ENCODE peak calls at places on chromosomes 2 and 18, in six cellular contexts. One of them, this sample, is unnamed.

GRCh38 chr18:74498712-74499629 is 2.8 kb downstream of the CNDP2 start:
- DNase-seq in cardiac fibroblast: peak
- DNase-seq in adrenal gland: no peak
- DNase-seq in progenitor cell of endocrine pancreas: no peak
- DNase-seq in body of pancreas: peak
- DNase-seq in ovary: no peak
- DNase-seq in this sample: peak

GRCh38 chr2:136058951-136059530 is 58.9 kb downstream of the CXCR4 start:
- DNase-seq in body of pancreas: no peak
- DNase-seq in progenitor cell of endocrine pancreas: no peak
- DNase-seq in adrenal gland: no peak
- DNase-seq in ovary: no peak
- DNase-seq in cardiac fibroblast: no peak
- DNase-seq in this sample: no peak

GRCh38 chr2:108910541-108911396 is 78.3 kb downstream of the EDAR start:
- DNase-seq in progenitor cell of endocrine pancreas: no peak
- DNase-seq in adrenal gland: no peak
- DNase-seq in body of pancreas: no peak
- DNase-seq in ovary: no peak
- DNase-seq in cardiac fibroblast: no peak
- DNase-seq in this sample: no peak

GRCh38 chr2:3432067-3432466 is 52.6 kb downstream of the TRAPPC12 start:
- DNase-seq in ovary: no peak
- DNase-seq in body of pancreas: no peak
- DNase-seq in adrenal gland: no peak
- DNase-seq in progenitor cell of endocrine pancreas: no peak
- DNase-seq in cardiac fibroblast: no peak
- DNase-seq in this sample: no peak

GRCh38 chr2:200695178-200695930 is 109.5 kb downstream of the AOX1 start:
- DNase-seq in body of pancreas: peak
- DNase-seq in cardiac fibroblast: peak
- DNase-seq in adrenal gland: no peak
- DNase-seq in ovary: no peak
- DNase-seq in progenitor cell of endocrine pancreas: no peak
- DNase-seq in this sample: no peak

GRCh38 chr2:129192117-129192516 is 787.3 kb upstream of the RAB6C start:
- DNase-seq in ovary: no peak
- DNase-seq in cardiac fibroblast: no peak
- DNase-seq in body of pancreas: no peak
- DNase-seq in adrenal gland: no peak
- DNase-seq in progenitor cell of endocrine pancreas: no peak
- DNase-seq in this sample: no peak

GRCh38 chr2:83186050-83186790 is 1272.9 kb downstream of the SUCLG1 start:
- DNase-seq in ovary: no peak
- DNase-seq in cardiac fibroblast: no peak
- DNase-seq in progenitor cell of endocrine pancreas: no peak
- DNase-seq in body of pancreas: no peak
- DNase-seq in adrenal gland: no peak
- DNase-seq in this sample: no peak

GRCh38 chr2:12855508-12855907 is 138.8 kb downstream of the TRIB2 start:
- DNase-seq in body of pancreas: no peak
- DNase-seq in cardiac fibroblast: no peak
- DNase-seq in progenitor cell of endocrine pancreas: no peak
- DNase-seq in adrenal gland: no peak
- DNase-seq in ovary: no peak
- DNase-seq in this sample: no peak

GRCh38 chr2:127605691-127606277 is 40.2 kb upstream of the GPR17 start:
- DNase-seq in adrenal gland: no peak
- DNase-seq in body of pancreas: no peak
- DNase-seq in ovary: no peak
- DNase-seq in progenitor cell of endocrine pancreas: no peak
- DNase-seq in cardiac fibroblast: no peak
- DNase-seq in this sample: peak

GRCh38 chr2:43196773-43197567 is 29.4 kb downstream of the ZFP36L2 start:
- DNase-seq in progenitor cell of endocrine pancreas: no peak
- DNase-seq in cardiac fibroblast: no peak
- DNase-seq in adrenal gland: no peak
- DNase-seq in ovary: no peak
- DNase-seq in body of pancreas: no peak
- DNase-seq in this sample: no peak

GRCh38 chr2:191030521-191031154 is 16.7 kb upstream of the STAT1 start:
- DNase-seq in ovary: no peak
- DNase-seq in progenitor cell of endocrine pancreas: no peak
- DNase-seq in adrenal gland: peak
- DNase-seq in cardiac fibroblast: peak
- DNase-seq in body of pancreas: peak
- DNase-seq in this sample: no peak

GRCh38 chr2:43266692-43267091 is 40.3 kb upstream of the ZFP36L2 start:
- DNase-seq in adrenal gland: peak
- DNase-seq in ovary: peak
- DNase-seq in cardiac fibroblast: no peak
- DNase-seq in body of pancreas: peak
- DNase-seq in progenitor cell of endocrine pancreas: no peak
- DNase-seq in this sample: no peak

GRCh38 chr18:65592419-65592818 is 158.4 kb upstream of the CDH7 start:
- DNase-seq in cardiac fibroblast: no peak
- DNase-seq in progenitor cell of endocrine pancreas: no peak
- DNase-seq in ovary: no peak
- DNase-seq in body of pancreas: no peak
- DNase-seq in adrenal gland: no peak
- DNase-seq in this sample: no peak

GRCh38 chr18:45365835-45366234 is 249.4 kb upstream of the SLC14A2 start:
- DNase-seq in body of pancreas: no peak
- DNase-seq in progenitor cell of endocrine pancreas: no peak
- DNase-seq in adrenal gland: no peak
- DNase-seq in cardiac fibroblast: no peak
- DNase-seq in ovary: no peak
- DNase-seq in this sample: no peak

GRCh38 chr2:227880460-227880859 is 9.0 kb downstream of the DAW1 start:
- DNase-seq in ovary: no peak
- DNase-seq in adrenal gland: no peak
- DNase-seq in cardiac fibroblast: no peak
- DNase-seq in progenitor cell of endocrine pancreas: no peak
- DNase-seq in body of pancreas: no peak
- DNase-seq in this sample: no peak

GRCh38 chr18:8176105-8176504 is 433.1 kb upstream of the RAB12 start:
- DNase-seq in progenitor cell of endocrine pancreas: no peak
- DNase-seq in ovary: no peak
- DNase-seq in cardiac fibroblast: peak
- DNase-seq in body of pancreas: no peak
- DNase-seq in adrenal gland: no peak
- DNase-seq in this sample: no peak

GRCh38 chr2:59256290-59256689 is 1015.2 kb upstream of the FANCL start:
- DNase-seq in ovary: no peak
- DNase-seq in cardiac fibroblast: no peak
- DNase-seq in progenitor cell of endocrine pancreas: no peak
- DNase-seq in body of pancreas: no peak
- DNase-seq in adrenal gland: no peak
- DNase-seq in this sample: no peak
- TF ChIP-seq CTCF in ovary: no peak
- TF ChIP-seq CTCF in cardiac fibroblast: no peak
- TF ChIP-seq CTCF in progenitor cell of endocrine pancreas: no peak
- TF ChIP-seq CTCF in body of pancreas: no peak
- TF ChIP-seq CTCF in adrenal gland: no peak
- TF ChIP-seq CTCF in this sample: no peak

DNA sequence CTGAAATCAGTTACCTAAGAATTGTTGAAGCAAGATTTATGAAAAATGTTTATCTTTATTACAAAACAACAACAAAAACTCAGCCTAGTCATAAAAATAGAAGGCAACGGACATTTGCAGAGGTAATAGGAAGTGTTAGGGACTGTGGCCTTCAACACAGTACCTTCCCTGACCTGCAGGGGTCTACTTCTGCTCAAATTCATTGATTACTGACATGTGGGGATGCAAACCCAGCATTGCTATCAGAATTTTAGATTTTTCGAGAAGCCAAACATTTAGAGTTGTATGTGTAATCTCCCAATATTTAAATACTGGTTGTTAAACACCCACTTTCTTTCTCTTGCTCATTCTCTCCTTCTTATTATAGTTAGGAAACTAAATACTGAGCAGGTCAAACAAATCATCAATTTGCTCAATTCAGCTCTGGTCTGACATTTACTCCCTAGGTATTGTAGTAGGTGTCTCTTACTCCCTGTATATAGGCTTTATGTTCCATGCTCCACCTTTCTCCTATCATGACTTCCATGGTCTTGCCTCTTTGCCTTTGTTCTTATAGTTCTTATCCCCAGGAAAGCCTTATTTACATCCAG is 198.5 kb downstream of the UBE2E3 start:
- DNase-seq in cardiac fibroblast: no peak
- DNase-seq in ovary: no peak
- DNase-seq in progenitor cell of endocrine pancreas: no peak
- DNase-seq in body of pancreas: no peak
- DNase-seq in adrenal gland: no peak
- DNase-seq in this sample: no peak
- TF ChIP-seq CTCF in cardiac fibroblast: peak
- TF ChIP-seq CTCF in ovary: no peak
- TF ChIP-seq CTCF in progenitor cell of endocrine pancreas: peak
- TF ChIP-seq CTCF in body of pancreas: no peak
- TF ChIP-seq CTCF in adrenal gland: no peak
- TF ChIP-seq CTCF in this sample: peak

DNA sequence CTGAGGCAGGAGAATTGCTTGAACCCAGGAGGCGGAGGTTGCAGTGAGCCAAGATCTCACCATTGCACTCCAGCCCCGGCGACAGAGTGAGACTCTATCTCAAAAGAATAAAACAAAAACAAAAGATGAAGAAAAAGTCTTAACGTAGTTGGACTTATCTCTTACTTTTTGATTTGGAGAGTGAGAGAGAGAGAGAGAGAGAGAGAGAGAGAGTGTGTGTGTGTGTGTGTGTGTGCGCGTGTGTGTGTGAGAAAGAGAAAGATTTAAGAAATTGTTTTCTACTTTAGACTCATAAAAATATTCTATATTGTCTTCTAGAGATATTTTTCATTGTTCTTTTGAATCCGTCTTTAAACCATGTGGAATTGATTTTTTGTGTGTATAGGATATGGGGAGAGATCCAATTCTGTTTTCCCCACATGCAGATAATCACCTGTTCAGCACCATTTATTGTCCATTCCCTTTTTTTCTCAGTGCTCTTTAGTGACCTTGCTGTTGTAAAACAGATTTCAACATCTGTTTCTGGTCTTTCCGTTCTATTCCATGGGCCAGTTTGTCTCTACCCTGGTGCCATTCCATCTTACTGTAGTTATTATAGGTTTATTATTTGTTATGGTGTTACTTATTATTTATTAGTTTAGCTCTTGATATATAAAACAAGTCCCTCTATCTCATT is 53.5 kb downstream of the KCMF1 start:
- DNase-seq in cardiac fibroblast: no peak
- DNase-seq in progenitor cell of endocrine pancreas: no peak
- DNase-seq in ovary: no peak
- DNase-seq in body of pancreas: no peak
- DNase-seq in adrenal gland: no peak
- DNase-seq in this sample: no peak
- TF ChIP-seq CTCF in cardiac fibroblast: no peak
- TF ChIP-seq CTCF in progenitor cell of endocrine pancreas: no peak
- TF ChIP-seq CTCF in ovary: no peak
- TF ChIP-seq CTCF in body of pancreas: no peak
- TF ChIP-seq CTCF in adrenal gland: no peak
- TF ChIP-seq CTCF in this sample: no peak

DNA sequence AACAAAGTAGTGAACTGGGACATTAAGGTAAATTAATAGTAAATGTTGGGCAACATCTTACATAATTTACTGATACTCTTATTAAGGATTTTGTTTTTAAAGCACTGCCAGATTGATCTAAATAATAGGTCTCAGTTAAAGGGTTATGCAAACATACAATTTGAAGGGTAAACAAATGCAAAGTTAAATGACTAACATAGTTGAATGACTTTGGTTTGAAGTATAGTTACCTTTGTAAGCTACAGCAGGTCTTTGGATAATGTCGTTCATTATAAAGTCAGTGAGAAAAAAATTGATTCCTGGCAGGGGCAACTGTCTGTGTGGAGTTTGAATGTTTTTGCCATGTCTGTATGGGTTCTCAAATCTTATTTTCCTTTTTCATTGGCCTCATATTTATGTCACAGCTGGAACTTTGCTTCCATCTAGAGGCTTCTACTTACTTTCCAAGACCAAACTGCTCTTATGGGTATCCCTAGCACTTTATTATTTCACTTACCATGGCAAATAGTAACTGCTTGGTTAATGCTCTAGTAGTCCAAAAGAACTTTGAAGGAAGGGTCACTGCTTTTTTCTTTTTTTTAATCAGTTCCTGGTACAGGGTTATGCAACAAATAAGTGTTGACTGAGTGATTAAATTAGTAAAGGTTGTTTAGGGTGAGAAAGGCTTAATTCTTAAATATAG is 107.8 kb downstream of the NBEAL1 start:
- DNase-seq in progenitor cell of endocrine pancreas: no peak
- DNase-seq in adrenal gland: no peak
- DNase-seq in cardiac fibroblast: peak
- DNase-seq in ovary: no peak
- DNase-seq in body of pancreas: no peak
- DNase-seq in this sample: no peak
- TF ChIP-seq CTCF in progenitor cell of endocrine pancreas: no peak
- TF ChIP-seq CTCF in adrenal gland: peak
- TF ChIP-seq CTCF in cardiac fibroblast: no peak
- TF ChIP-seq CTCF in ovary: no peak
- TF ChIP-seq CTCF in body of pancreas: no peak
- TF ChIP-seq CTCF in this sample: no peak

GRCh38 chr2:158478237-158478636 is 21.5 kb downstream of the PKP4 start:
- DNase-seq in ovary: no peak
- DNase-seq in cardiac fibroblast: no peak
- DNase-seq in body of pancreas: no peak
- DNase-seq in progenitor cell of endocrine pancreas: no peak
- DNase-seq in adrenal gland: no peak
- DNase-seq in this sample: no peak

GRCh38 chr2:158477202-158477601 is 20.4 kb downstream of the PKP4 start:
- DNase-seq in ovary: no peak
- DNase-seq in progenitor cell of endocrine pancreas: no peak
- DNase-seq in adrenal gland: no peak
- DNase-seq in cardiac fibroblast: no peak
- DNase-seq in body of pancreas: no peak
- DNase-seq in this sample: no peak

GRCh38 chr2:158473719-158474392 is 17.1 kb downstream of the PKP4 start:
- DNase-seq in body of pancreas: no peak
- DNase-seq in ovary: no peak
- DNase-seq in progenitor cell of endocrine pancreas: no peak
- DNase-seq in adrenal gland: no peak
- DNase-seq in cardiac fibroblast: no peak
- DNase-seq in this sample: no peak
- TF ChIP-seq CTCF in body of pancreas: no peak
- TF ChIP-seq CTCF in ovary: no peak
- TF ChIP-seq CTCF in progenitor cell of endocrine pancreas: peak
- TF ChIP-seq CTCF in adrenal gland: no peak
- TF ChIP-seq CTCF in cardiac fibroblast: no peak
- TF ChIP-seq CTCF in this sample: no peak